ENCODE peak calls at places on chromosome 7, in seven cellular contexts. N is cardiac fibroblast; L is CD4-positive, CD25-positive, alpha-beta regulatory T cell; W is IMR-90; P is epithelial cell of esophagus; B is H7; M is lower lobe of right lung. A is an unnamed sample.

GRCh38 chr7:53473371-53473770 is 437.9 kb downstream of the POM121L12 start:
- DNase-seq in N (no peak), L (no peak), W (no peak), P (peak), B (no peak), M (no peak), A (no peak)

GRCh38 chr7:81857385-81857784 is 87.5 kb upstream of the HGF start:
- DNase-seq in N (no peak), L (no peak), W (no peak), P (peak), B (no peak), M (no peak), A (peak)

GRCh38 chr7:24967696-24968095 is 12.3 kb downstream of the OSBPL3 start:
- DNase-seq in N (no peak), L (no peak), W (no peak), P (no peak), B (no peak), M (no peak), A (no peak)

GRCh38 chr7:66167773-66168367 is 37.3 kb upstream of the TPST1 start:
- DNase-seq in N (peak), L (no peak), W (peak), P (peak), B (no peak), M (no peak), A (peak)

GRCh38 chr7:55444786-55445185 is 79.6 kb downstream of the LANCL2 start:
- DNase-seq in N (no peak), L (no peak), W (no peak), P (no peak), B (no peak), M (no peak), A (no peak)

GRCh38 chr7:140005754-140006503 is 56.8 kb downstream of the PARP12 start:
- DNase-seq in N (peak), L (no peak), W (no peak), P (peak), B (peak), M (no peak), A (peak)

GRCh38 chr7:106979551-106980357 is 64.8 kb upstream of the PRKAR2B start:
- DNase-seq in N (no peak), L (no peak), W (no peak), P (no peak), B (peak), M (no peak), A (no peak)

GRCh38 chr7:33050425-33051318 is 11.9 kb downstream of the NT5C3A start:
- DNase-seq in N (peak), L (peak), W (peak), P (peak), B (peak), M (no peak), A (peak)

GRCh38 chr7:151175793-151176311 is 8.4 kb upstream of the GBX1 start:
- DNase-seq in N (no peak), L (no peak), W (no peak), P (no peak), B (peak), M (no peak), A (no peak)

GRCh38 chr7:20665096-20665495 is 49.6 kb downstream of the ABCB5 start:
- DNase-seq in N (no peak), L (no peak), W (no peak), P (no peak), B (no peak), M (no peak), A (no peak)

GRCh38 chr7:70632400-70632799 is 499.5 kb upstream of the GALNT17 start:
- DNase-seq in N (no peak), L (no peak), W (no peak), P (no peak), B (no peak), M (no peak), A (no peak)

GRCh38 chr7:105800442-105800841 is 76.0 kb downstream of the ATXN7L1 start:
- DNase-seq in N (peak), L (no peak), W (peak), P (no peak), B (no peak), M (no peak), A (peak)

GRCh38 chr7:73682745-73683055 is 553 bp downstream of the DNAJC30 start:
- DNase-seq in N (no peak), L (no peak), W (no peak), P (no peak), B (peak), M (no peak), A (no peak)

GRCh38 chr7:159038066-159038465 is 106.6 kb downstream of the VIPR2 start:
- DNase-seq in N (no peak), L (no peak), W (no peak), P (no peak), B (no peak), M (no peak), A (no peak)

GRCh38 chr7:34069676-34070075 is 164.3 kb downstream of the BMPER start:
- DNase-seq in N (peak), L (no peak), W (peak), P (peak), B (no peak), M (no peak), A (peak)

GRCh38 chr7:114574384-114574783 is 159.8 kb downstream of the FOXP2 start:
- DNase-seq in N (peak), L (no peak), W (peak), P (peak), B (no peak), M (no peak), A (peak)

GRCh38 chr7:146116452-146117219 is at the start of gene CNTNAP2:
- DNase-seq in N (peak), L (no peak), W (no peak), P (peak), B (peak), M (no peak), A (peak)

GRCh38 chr7:151249732-151250072 is 1.2 kb upstream of the SMARCD3 start:
- DNase-seq in N (peak), L (no peak), W (peak), P (peak), B (peak), M (peak), A (peak)

GRCh38 chr7:142626420-142627035 is 122.7 kb upstream of the PRSS1 start:
- DNase-seq in N (peak), L (peak), W (peak), P (peak), B (peak), M (no peak), A (peak)

GRCh38 chr7:1946461-1947450 is 276.7 kb downstream of the ELFN1 start:
- DNase-seq in N (no peak), L (no peak), W (no peak), P (no peak), B (no peak), M (peak), A (no peak)

GRCh38 chr7:55971045-55971444 is 6.7 kb downstream of the NIPSNAP2 start:
- DNase-seq in N (no peak), L (no peak), W (no peak), P (no peak), B (no peak), M (no peak), A (no peak)

GRCh38 chr7:75715864-75716263 is 22.9 kb downstream of the HIP1 start:
- DNase-seq in N (no peak), L (no peak), W (no peak), P (no peak), B (no peak), M (peak), A (no peak)

GRCh38 chr7:1812693-1813393 is 142.8 kb downstream of the ELFN1 start:
- DNase-seq in N (no peak), L (no peak), W (no peak), P (no peak), B (peak), M (no peak), A (no peak)

GRCh38 chr7:138948403-138948802 is 32.8 kb downstream of the KIAA1549 start:
- DNase-seq in N (no peak), L (no peak), W (no peak), P (no peak), B (no peak), M (no peak), A (no peak)

GRCh38 chr7:106178593-106179134 is 66.6 kb upstream of the SYPL1 start:
- DNase-seq in N (peak), L (no peak), W (peak), P (peak), B (no peak), M (no peak), A (peak)

GRCh38 chr7:71752171-71752935 is 620.4 kb downstream of the GALNT17 start:
- DNase-seq in N (peak), L (no peak), W (no peak), P (peak), B (peak), M (peak), A (peak)

GRCh38 chr7:78742694-78743093 is 710.8 kb downstream of the MAGI2 start:
- DNase-seq in N (no peak), L (no peak), W (no peak), P (no peak), B (no peak), M (no peak), A (no peak)

GRCh38 chr7:2157473-2158279 is 75.1 kb downstream of the MAD1L1 start:
- DNase-seq in N (peak), L (no peak), W (peak), P (peak), B (no peak), M (peak), A (peak)

GRCh38 chr7:51428226-51428887 is 111.7 kb upstream of the COBL start:
- DNase-seq in N (peak), L (no peak), W (no peak), P (peak), B (no peak), M (no peak), A (peak)

GRCh38 chr7:142822714-142823113 is 32.2 kb upstream of the EPHB6 start:
- DNase-seq in N (no peak), L (no peak), W (no peak), P (no peak), B (no peak), M (no peak), A (no peak)

GRCh38 chr7:81690251-81690650 is 79.6 kb downstream of the HGF start:
- DNase-seq in N (peak), L (no peak), W (no peak), P (peak), B (peak), M (no peak), A (peak)

GRCh38 chr7:39733881-39734571 is 110.7 kb downstream of the RALA start:
- DNase-seq in N (peak), L (no peak), W (peak), P (peak), B (no peak), M (no peak), A (peak)
- H3K4me3 ChIP-seq in N (peak), L (peak), W (peak), P (peak), B (peak), M (peak), A (peak)

GRCh38 chr7:98211221-98211675 is at the start of gene BHLHA15:
- DNase-seq in N (no peak), L (no peak), W (no peak), P (no peak), B (peak), M (peak), A (no peak)
- H3K4me3 ChIP-seq in N (peak), L (no peak), W (peak), P (peak), B (peak), M (peak), A (peak)

GRCh38 chr7:116290740-116291139 is 80.4 kb downstream of the TES start:
- DNase-seq in N (peak), L (no peak), W (no peak), P (no peak), B (peak), M (no peak), A (peak)

GRCh38 chr7:116292381-116292780 is 82.0 kb downstream of the TES start:
- DNase-seq in N (no peak), L (no peak), W (no peak), P (peak), B (no peak), M (no peak), A (no peak)

GRCh38 chr7:116293633-116294032 is 83.3 kb downstream of the TES start:
- DNase-seq in N (no peak), L (no peak), W (no peak), P (no peak), B (no peak), M (no peak), A (no peak)

GRCh38 chr7:116293139-116293538 is 82.8 kb downstream of the TES start:
- DNase-seq in N (no peak), L (no peak), W (no peak), P (no peak), B (no peak), M (no peak), A (no peak)

GRCh38 chr7:116291937-116292336 is 81.6 kb downstream of the TES start:
- DNase-seq in N (no peak), L (no peak), W (no peak), P (no peak), B (no peak), M (no peak), A (no peak)
- H3K4me3 ChIP-seq in N (no peak), L (no peak), W (no peak), P (no peak), B (no peak), M (no peak), A (no peak)

GRCh38 chr7:37000514-37000913 is 276.2 kb upstream of the AOAH start:
- DNase-seq in N (no peak), L (no peak), W (no peak), P (no peak), B (no peak), M (no peak), A (no peak)
- H3K4me3 ChIP-seq in N (no peak), L (no peak), W (no peak), P (no peak), B (no peak), M (no peak), A (no peak)

DNA sequence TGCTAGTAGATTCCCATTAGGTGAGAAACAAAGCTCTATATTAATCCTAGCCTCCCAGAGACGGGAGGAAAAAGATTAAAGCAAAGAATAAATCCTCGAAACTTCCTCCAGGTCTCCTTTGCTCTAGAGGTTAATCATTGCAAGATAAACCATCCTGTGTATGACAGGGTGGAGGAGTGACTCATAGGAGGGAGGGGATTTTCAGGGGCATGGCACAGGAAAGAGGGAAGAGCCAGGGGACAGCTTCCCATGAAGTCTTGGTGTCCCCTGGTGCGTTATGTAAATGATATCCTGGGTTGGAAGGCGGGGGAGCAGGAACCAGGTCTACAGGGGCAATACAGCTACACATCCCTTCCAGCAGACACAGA is 780 bp downstream of the CYP3A5 start:
- DNase-seq in N (no peak), L (no peak), W (peak), P (peak), B (peak), M (no peak), A (peak)
- H3K4me3 ChIP-seq in N (no peak), L (no peak), W (no peak), P (peak), B (no peak), M (peak), A (no peak)

DNA sequence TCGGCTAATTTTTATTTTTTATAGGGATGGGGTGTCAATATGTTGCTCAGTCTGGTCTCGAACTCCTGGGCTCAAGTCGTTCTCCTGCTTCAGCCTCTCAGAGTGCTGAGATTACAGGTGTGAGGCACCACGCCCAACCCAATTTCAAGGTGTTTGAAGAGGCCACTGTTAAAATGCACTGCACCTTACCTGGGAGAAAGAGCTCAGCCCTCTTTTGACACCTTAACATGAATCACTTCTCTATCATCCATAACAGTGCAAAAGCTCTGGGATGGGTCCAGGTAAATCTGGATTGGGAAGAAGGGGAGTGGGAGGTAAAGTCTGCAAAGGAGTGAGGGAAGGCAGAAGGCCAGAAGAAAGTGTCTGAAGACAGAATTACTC is 557 bp upstream of the ZNF282 start:
- DNase-seq in N (no peak), L (no peak), W (no peak), P (peak), B (no peak), M (no peak), A (no peak)
- H3K4me3 ChIP-seq in N (peak), L (peak), W (peak), P (peak), B (peak), M (peak), A (peak)

A was measured in choroid plexus epithelial cell.